ENCODE peak calls at places on chromosomes 2 and 18, in five cellular contexts. K is activated CD4-positive, alpha-beta T cell treated with anti-CD3 and anti-CD28 coated beads, Interleukin-2, amount 50 U/mL, for 1 hour; T is suprapubic skin; F is CD8-positive, alpha-beta memory T cell; O is GM23338. P is an unnamed sample.

GRCh38 chr2:237350597-237350996 is 63.4 kb downstream of the COL6A3 start:
- DNase-seq in O (no peak), K (no peak), F (no peak), T (no peak), P (no peak)

GRCh38 chr2:104658149-104658839 is 195.6 kb upstream of the POU3F3 start:
- DNase-seq in O (peak), T (no peak), K (no peak), F (no peak), P (peak)

GRCh38 chr18:13443546-13443945 is 225.0 kb downstream of the LDLRAD4 start:
- DNase-seq in K (no peak), T (no peak), O (no peak), F (no peak), P (no peak)

GRCh38 chr2:174603280-174603679 is 5.7 kb upstream of the WIPF1 start:
- DNase-seq in O (peak), T (no peak), F (peak), K (peak), P (peak)

GRCh38 chr2:151878655-151879563 is 50.7 kb upstream of the ARL5A start:
- DNase-seq in T (no peak), O (no peak), K (no peak), F (no peak), P (no peak)

GRCh38 chr2:166572958-166573357 is 78.9 kb upstream of the SCN7A start:
- DNase-seq in O (no peak), K (no peak), T (no peak), F (no peak), P (no peak)

GRCh38 chr2:230179907-230180306 is 39.9 kb downstream of the SP110 start:
- DNase-seq in O (peak), T (no peak), F (no peak), K (no peak), P (no peak)

GRCh38 chr2:199405241-199405640 is 52.5 kb downstream of the SATB2 start:
- DNase-seq in F (no peak), O (peak), K (no peak), T (no peak), P (peak)

GRCh38 chr2:189515264-189515663 is 65.3 kb downstream of the SLC40A1 start:
- DNase-seq in O (no peak), K (no peak), F (no peak), T (no peak), P (no peak)

GRCh38 chr18:25724121-25724520 is 366.3 kb downstream of the SS18 start:
- DNase-seq in T (no peak), O (no peak), K (no peak), F (no peak), P (no peak)

P was measured in WTC11.